ENCODE peak calls at places on chromosomes 16 and 17, in four cellular contexts. G, P, R and C are unnamed samples. For H3K9me3, the result is how much of the 10 kb centered on the place peaks cover.

GRCh38 chr17:8227238-8227581 is 16.8 kb upstream of the AURKB start:
- DNase-seq in R (no peak), G (no peak), P (no peak), C (no peak)

GRCh38 chr16:90046971-90047713 is 27.9 kb upstream of the DBNDD1 start:
- DNase-seq in G (peak), R (peak), P (peak), C (no peak)

GRCh38 chr16:5018791-5019190 is 14.9 kb downstream of the NAGPA start:
- DNase-seq in G (no peak), R (no peak), P (peak), C (no peak)

GRCh38 chr16:7716924-7717323 is 384.3 kb downstream of the RBFOX1 start:
- DNase-seq in G (no peak), R (no peak), P (no peak), C (no peak)

GRCh38 chr17:61338000-61338864 is 61.4 kb upstream of the TBX2 start:
- DNase-seq in P (no peak), R (no peak), G (no peak), C (peak)

GRCh38 chr17:42484304-42484703 is 25.6 kb downstream of the ATP6V0A1 start:
- DNase-seq in G (no peak), R (no peak), P (no peak), C (no peak)

GRCh38 chr17:46832945-46833839 is 14.7 kb upstream of the WNT3 start:
- DNase-seq in R (peak), P (no peak), G (no peak), C (no peak)

GRCh38 chr17:39462644-39463375 is 1.5 kb downstream of the CDK12 start:
- DNase-seq in G (no peak), P (no peak), R (peak), C (peak)

GRCh38 chr16:61295311-61295710 is 740.9 kb downstream of the CDH8 start:
- DNase-seq in P (no peak), R (no peak), G (no peak), C (no peak)

GRCh38 chr17:78959803-78960202 is 19.9 kb downstream of the LGALS3BP start:
- DNase-seq in R (no peak), P (no peak), G (no peak), C (no peak)

GRCh38 chr16:266258-267164 is 9.2 kb downstream of the RGS11 start:
- DNase-seq in P (no peak), G (no peak), R (no peak), C (no peak)

GRCh38 chr16:27639588-27640276 is 89.8 kb downstream of the KATNIP start:
- DNase-seq in P (no peak), G (no peak), R (peak), C (no peak)

GRCh38 chr16:86681440-86681838 is 103.1 kb downstream of the FOXL1 start:
- DNase-seq in G (no peak), R (no peak), P (peak), C (no peak)

GRCh38 chr17:40474419-40475002 is 26.9 kb downstream of the TNS4 start:
- DNase-seq in P (no peak), G (no peak), R (no peak), C (no peak)

GRCh38 chr16:2854700-2855309 is 3.2 kb downstream of the PRSS22 start:
- DNase-seq in P (no peak), R (no peak), G (no peak), C (no peak)

GRCh38 chr17:309361-309888 is 43.2 kb downstream of the RPH3AL start:
- DNase-seq in P (no peak), G (no peak), R (no peak), C (peak)

GRCh38 chr17:36463916-36464764 is 22.3 kb upstream of the ZNHIT3 start:
- DNase-seq in P (no peak), R (peak), G (peak), C (peak)

GRCh38 chr17:28704219-28704858 is 7.3 kb downstream of the PROCA1 start:
- DNase-seq in P (no peak), G (no peak), R (no peak), C (no peak)

GRCh38 chr16:100989-101388 is 23.0 kb downstream of the MPG start:
- DNase-seq in P (no peak), G (no peak), R (no peak), C (no peak)

GRCh38 chr16:56643080-56643778 is 4.8 kb downstream of the MT1A start:
- DNase-seq in P (peak), G (peak), R (peak), C (peak)

GRCh38 chr17:62641101-62641500 is 13.6 kb downstream of the MRC2 start:
- DNase-seq in R (no peak), G (no peak), P (no peak), C (no peak)

GRCh38 chr17:55783684-55784245 is 32.9 kb downstream of the PCTP start:
- DNase-seq in G (peak), P (peak), R (no peak), C (peak)

GRCh38 chr16:57941016-57941656 is 29.8 kb downstream of the CNGB1 start:
- DNase-seq in P (peak), G (peak), R (peak), C (peak)

GRCh38 chr16:31130336-31130812 is 5.2 kb downstream of the PRSS8 start:
- DNase-seq in R (no peak), P (no peak), G (no peak), C (no peak)

GRCh38 chr16:87780385-87780989 is 14.7 kb upstream of the KLHDC4 start:
- DNase-seq in P (no peak), R (peak), G (peak), C (peak)

GRCh38 chr17:77365584-77366186 is 224.9 kb downstream of the SEC14L1 start:
- DNase-seq in P (no peak), G (peak), R (peak), C (peak)

GRCh38 chr16:77212736-77213541 is 13.7 kb downstream of the SYCE1L start:
- DNase-seq in P (peak), R (peak), G (peak), C (peak)

DNA sequence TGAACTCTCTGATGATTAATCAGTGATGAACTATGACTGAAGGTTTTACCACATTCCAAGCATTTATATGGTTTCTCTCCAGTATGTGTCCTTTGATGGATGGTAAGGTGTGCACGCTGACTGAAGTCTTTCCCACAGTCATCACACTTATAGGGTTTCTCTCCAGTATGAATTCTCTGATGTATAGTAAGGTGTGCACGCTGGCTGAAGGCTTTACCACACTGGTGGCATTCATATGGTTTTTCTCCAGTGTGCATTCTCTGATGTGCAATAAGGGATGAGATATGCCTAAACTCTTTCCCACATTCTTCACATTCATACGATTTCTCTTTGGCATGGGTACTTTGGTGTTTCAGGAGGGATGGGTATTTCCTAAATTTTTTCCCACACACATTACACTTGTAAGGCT is 16.4 kb downstream of the ZNF287 start:
- DNase-seq in G (no peak), R (no peak), P (no peak), C (no peak)
- H3K9me3 ChIP-seq in G (half or more), R (under half), P (under half), C (under half)

DNA sequence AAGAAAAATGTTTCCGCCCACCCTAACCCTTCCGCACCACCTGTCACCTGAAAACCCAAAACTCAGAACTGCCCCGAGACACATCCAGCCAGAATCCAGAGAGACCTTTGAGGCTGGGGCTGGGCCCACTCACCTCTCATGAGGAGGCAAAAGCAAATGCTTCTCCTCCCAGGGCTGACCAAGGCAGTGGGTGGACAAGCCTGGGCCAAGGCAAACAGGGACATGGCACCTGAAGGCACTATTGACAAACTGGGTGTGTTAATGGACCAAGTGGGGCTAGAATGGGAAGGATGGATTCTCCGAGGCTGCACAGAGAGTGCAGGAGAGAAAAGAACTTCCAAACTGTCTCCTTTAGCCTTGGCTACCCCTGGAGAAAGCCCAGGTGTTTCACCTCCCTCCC is 54.4 kb downstream of the SOX9 start:
- DNase-seq in G (peak), R (no peak), P (no peak), C (no peak)
- H3K27ac ChIP-seq in G (peak), R (no peak), P (no peak), C (no peak)

GRCh38 chr17:27086526-27086925 is 207.4 kb upstream of the WSB1 start:
- DNase-seq in G (no peak), R (no peak), P (no peak), C (no peak)
- TF ChIP-seq POLR2A in G (no peak), R (no peak), P (no peak), C (no peak)

GRCh38 chr16:35306915-35307314 is 1847.5 kb downstream of the TP53TG3F start:
- DNase-seq in R (no peak), G (no peak), P (no peak), C (no peak)

GRCh38 chr16:35308674-35309073 is 1849.3 kb downstream of the TP53TG3F start:
- DNase-seq in P (no peak), G (no peak), R (no peak), C (no peak)

GRCh38 chr16:35314298-35314697 is 1854.9 kb downstream of the TP53TG3F start:
- DNase-seq in P (no peak), R (no peak), G (no peak), C (no peak)

GRCh38 chr16:35311475-35311874 is 1852.1 kb downstream of the TP53TG3F start:
- DNase-seq in G (no peak), P (no peak), R (no peak), C (no peak)

DNA sequence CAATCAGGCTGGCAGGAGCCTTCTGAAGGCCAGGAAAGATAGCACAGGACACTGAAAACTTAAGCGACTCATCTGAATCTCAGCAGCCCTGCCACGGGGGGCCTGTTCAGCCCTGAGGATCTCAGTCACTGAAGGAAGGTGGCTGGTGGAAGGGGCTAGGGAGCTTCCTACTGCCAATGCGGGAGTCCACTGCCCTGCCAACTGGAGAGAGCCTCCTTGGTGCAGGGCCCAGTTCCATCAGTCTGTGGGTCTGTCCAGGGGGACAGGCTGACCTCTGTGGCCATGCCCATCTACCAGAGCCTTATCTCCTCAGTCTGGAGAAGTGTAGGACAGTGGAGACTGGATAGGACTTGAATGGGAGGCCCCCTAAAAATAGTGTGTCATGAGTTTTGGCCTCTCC is 1851.6 kb downstream of the TP53TG3F start:
- DNase-seq in G (no peak), P (no peak), R (no peak), C (no peak)
- H3K9me3 ChIP-seq in G (half or more), P (under half), R (under half), C (under half)

GRCh38 chr17:50668838-50669581 is 34.3 kb downstream of the ABCC3 start:
- DNase-seq in P (no peak), G (no peak), R (no peak), C (no peak)

GRCh38 chr17:50667259-50668024 is 32.8 kb downstream of the ABCC3 start:
- DNase-seq in R (no peak), G (no peak), P (no peak), C (no peak)

GRCh38 chr17:50666316-50666715 is 31.6 kb downstream of the ABCC3 start:
- DNase-seq in G (no peak), P (no peak), R (no peak), C (no peak)

GRCh38 chr17:50665838-50666237 is 31.2 kb downstream of the ABCC3 start:
- DNase-seq in P (no peak), G (no peak), R (no peak), C (no peak)

DNA sequence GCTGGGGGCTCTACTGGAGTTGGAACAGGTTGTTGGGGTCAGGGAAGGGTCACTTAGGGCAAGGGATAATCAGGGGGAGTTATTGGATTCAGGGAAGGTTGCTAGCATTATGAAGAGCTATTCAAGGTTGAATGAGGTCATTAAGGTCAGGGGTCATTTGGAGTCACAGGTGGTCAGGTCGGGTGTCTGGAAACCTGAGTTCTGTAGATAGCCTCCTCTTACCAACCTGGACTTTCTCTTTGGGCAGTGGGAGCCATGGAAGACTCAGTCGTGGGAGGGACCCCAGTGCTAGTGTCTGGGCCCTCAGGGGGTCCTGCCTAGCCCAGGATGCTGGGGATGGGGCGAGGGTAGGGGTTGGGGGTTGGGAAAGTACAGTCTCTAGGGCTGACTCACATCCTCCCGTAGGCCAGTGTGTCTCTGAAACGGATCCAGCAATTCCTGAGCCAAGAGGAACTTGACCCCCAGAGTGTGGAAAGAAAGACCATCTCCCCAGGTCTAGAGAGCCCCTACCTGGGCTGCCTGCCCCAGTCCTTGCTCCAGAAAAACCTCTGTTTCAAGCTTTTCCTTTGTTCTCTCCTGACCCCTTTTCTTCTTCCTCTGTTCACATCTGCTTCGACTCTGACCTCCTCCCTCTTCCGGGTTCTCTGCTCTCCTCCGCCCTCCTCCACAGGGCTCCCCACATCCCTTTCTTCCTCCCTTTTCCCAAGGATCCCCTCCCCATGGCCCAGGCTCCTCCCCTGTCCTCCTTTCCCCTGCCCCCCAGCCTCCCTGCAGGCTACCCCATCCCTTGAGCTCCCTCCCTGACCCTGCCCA is 33.5 kb downstream of the ABCC3 start:
- DNase-seq in P (no peak), G (no peak), R (no peak), C (no peak)
- H3K27ac ChIP-seq in P (no peak), G (no peak), R (peak), C (no peak)